ENCODE peak calls at places on chromosomes 3 and 15, in eight cellular contexts. H is GM12892, Q is adrenal gland, J is prostate gland, F is heart left ventricle, C is esophagus muscularis mucosa, B is right lobe of liver, Y is HCT116. A is an unnamed sample.

GRCh38 chr3:150348500-150348899 is 59.6 kb upstream of the TSC22D2 start:
- DNase-seq in Y (peak; percentile 71), Q (no peak), B (no peak), H (no peak), F (peak; percentile 31), J (no peak), C (no peak), A (peak; percentile 10)

GRCh38 chr3:55094691-55095090 is 166.8 kb upstream of the LRTM1 start:
- DNase-seq in J (no peak), H (no peak), B (no peak), C (no peak), Y (no peak), F (no peak), Q (no peak), A (no peak)

GRCh38 chr3:168341192-168341816 is 245.6 kb upstream of the GOLIM4 start:
- DNase-seq in Q (no peak), C (no peak), F (no peak), Y (no peak), B (no peak), J (no peak), H (no peak), A (no peak)

GRCh38 chr15:45458746-45459403 is 63.7 kb downstream of the SLC30A4 start:
- DNase-seq in B (peak; percentile 68), J (peak; percentile 70), Y (no peak), F (peak; percentile 73), Q (peak; percentile 82), H (no peak), C (no peak), A (no peak)

GRCh38 chr3:100525753-100526612 is 33.6 kb downstream of the TMEM45A start:
- DNase-seq in B (no peak), J (no peak), C (no peak), Y (peak; percentile 27), H (no peak), F (no peak), Q (no peak), A (peak; percentile 63)

GRCh38 chr3:196166741-196167140 is 44.5 kb downstream of the ZDHHC19 start:
- DNase-seq in Y (no peak), C (no peak), F (no peak), Q (no peak), H (no peak), J (no peak), B (no peak), A (no peak)

GRCh38 chr3:27184261-27184660 is 184.9 kb downstream of the NEK10 start:
- DNase-seq in F (no peak), B (no peak), H (no peak), J (no peak), C (no peak), Q (no peak), Y (no peak), A (no peak)

GRCh38 chr15:99442268-99442897 is 123.4 kb upstream of the MEF2A start:
- DNase-seq in Y (peak; percentile 35), C (peak; percentile 91), F (peak; percentile 80), J (peak; percentile 21), B (no peak), Q (no peak), H (no peak), A (peak; percentile 70)

GRCh38 chr15:90201944-90202375 is 830 bp downstream of the SEMA4B start:
- DNase-seq in H (no peak), B (no peak), C (no peak), J (no peak), Y (no peak), Q (no peak), F (no peak), A (no peak)

GRCh38 chr3:119637679-119638525 is 22.5 kb downstream of the POPDC2 start:
- DNase-seq in C (no peak), Q (no peak), B (no peak), J (no peak), Y (no peak), F (no peak), H (no peak), A (peak; percentile 54)

GRCh38 chr15:43390723-43391122 is 19.8 kb downstream of the TUBGCP4 start:
- DNase-seq in J (no peak), Y (no peak), F (no peak), C (no peak), Q (no peak), B (no peak), H (no peak), A (no peak)

GRCh38 chr15:66679657-66680108 is 22.4 kb upstream of the SMAD6 start:
- DNase-seq in Q (no peak), J (peak; percentile 37), C (no peak), B (peak; percentile 38), F (peak; percentile 72), H (no peak), Y (no peak), A (no peak)

GRCh38 chr3:23760871-23761373 is 44.8 kb upstream of the UBE2E1 start:
- DNase-seq in J (no peak), C (no peak), Y (no peak), H (peak; percentile 33), F (no peak), Q (no peak), B (no peak), A (no peak)

GRCh38 chr3:143918848-143919247 is 52.8 kb upstream of the DIPK2A start:
- DNase-seq in H (no peak), B (no peak), Q (no peak), J (no peak), Y (no peak), F (no peak), C (no peak), A (no peak)

GRCh38 chr15:99408236-99409096 is 157.2 kb downstream of the LRRC28 start:
- DNase-seq in F (peak; percentile 60), Q (no peak), H (no peak), J (peak; percentile 54), Y (no peak), C (peak; percentile 89), B (no peak), A (no peak)

GRCh38 chr3:151460240-151460639 is 621 bp downstream of the IGSF10 start:
- DNase-seq in Q (no peak), H (no peak), C (no peak), J (no peak), Y (no peak), B (no peak), F (no peak), A (no peak)

GRCh38 chr15:23869391-23869790 is 182.3 kb upstream of the NDN start:
- DNase-seq in B (no peak), F (no peak), J (no peak), H (no peak), C (no peak), Y (no peak), Q (peak; percentile 40), A (no peak)

GRCh38 chr3:194485471-194485875 is 1.3 kb downstream of the ATP13A3 start:
- DNase-seq in Q (no peak), C (no peak), F (no peak), H (no peak), B (no peak), Y (no peak), J (no peak), A (peak; percentile 45)

GRCh38 chr15:72285927-72286516 is 13.7 kb upstream of the PARP6 start:
- DNase-seq in B (peak; percentile 68), Y (peak; percentile 22), H (no peak), J (peak; percentile 31), C (no peak), F (peak; percentile 46), Q (peak; percentile 48), A (peak; percentile 32)

GRCh38 chr15:57675481-57676181 is 30.9 kb upstream of the POLR2M start:
- DNase-seq in B (no peak), Y (no peak), Q (no peak), H (no peak), C (peak; percentile 45), F (no peak), J (no peak), A (no peak)

GRCh38 chr3:25259871-25260270 is 168.2 kb upstream of the RARB start:
- DNase-seq in F (no peak), H (no peak), Q (no peak), B (no peak), Y (no peak), C (no peak), J (peak; percentile 54), A (no peak)

GRCh38 chr3:134008630-134009156 is 21.0 kb downstream of the SLCO2A1 start:
- DNase-seq in B (no peak), H (no peak), C (no peak), F (no peak), Q (no peak), Y (peak; percentile 79), J (no peak), A (no peak)
- TF ChIP-seq POLR2A in B (no peak), H (no peak), C (no peak), F (no peak), Q (no peak), Y (no peak), J (no peak), A (no peak)

DNA sequence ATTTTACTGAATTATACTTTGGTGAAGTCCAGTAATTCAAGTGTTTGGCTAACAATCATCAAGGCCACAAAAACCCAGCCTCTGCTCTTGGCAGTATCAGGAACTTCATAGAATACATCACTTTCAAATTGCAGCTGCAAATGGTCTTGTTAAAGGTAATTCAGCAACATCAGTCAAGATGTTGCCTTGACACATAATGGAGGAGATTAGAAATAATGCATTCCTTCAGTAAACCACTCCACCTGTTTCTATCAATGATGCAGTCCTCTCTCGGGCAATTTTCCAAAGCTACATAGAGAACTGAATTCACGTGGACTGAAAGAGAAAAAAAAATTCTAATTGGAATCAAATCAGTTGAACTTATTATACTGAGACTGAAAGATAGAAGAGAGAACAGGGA is 279.3 kb downstream of the VGLL3 start:
- DNase-seq in C (no peak), J (no peak), Q (no peak), Y (no peak), B (no peak), F (no peak), H (no peak), A (no peak)
- TF ChIP-seq POLR2A in C (no peak), J (no peak), Q (no peak), Y (no peak), B (no peak), F (no peak), H (no peak), A (no peak)

DNA sequence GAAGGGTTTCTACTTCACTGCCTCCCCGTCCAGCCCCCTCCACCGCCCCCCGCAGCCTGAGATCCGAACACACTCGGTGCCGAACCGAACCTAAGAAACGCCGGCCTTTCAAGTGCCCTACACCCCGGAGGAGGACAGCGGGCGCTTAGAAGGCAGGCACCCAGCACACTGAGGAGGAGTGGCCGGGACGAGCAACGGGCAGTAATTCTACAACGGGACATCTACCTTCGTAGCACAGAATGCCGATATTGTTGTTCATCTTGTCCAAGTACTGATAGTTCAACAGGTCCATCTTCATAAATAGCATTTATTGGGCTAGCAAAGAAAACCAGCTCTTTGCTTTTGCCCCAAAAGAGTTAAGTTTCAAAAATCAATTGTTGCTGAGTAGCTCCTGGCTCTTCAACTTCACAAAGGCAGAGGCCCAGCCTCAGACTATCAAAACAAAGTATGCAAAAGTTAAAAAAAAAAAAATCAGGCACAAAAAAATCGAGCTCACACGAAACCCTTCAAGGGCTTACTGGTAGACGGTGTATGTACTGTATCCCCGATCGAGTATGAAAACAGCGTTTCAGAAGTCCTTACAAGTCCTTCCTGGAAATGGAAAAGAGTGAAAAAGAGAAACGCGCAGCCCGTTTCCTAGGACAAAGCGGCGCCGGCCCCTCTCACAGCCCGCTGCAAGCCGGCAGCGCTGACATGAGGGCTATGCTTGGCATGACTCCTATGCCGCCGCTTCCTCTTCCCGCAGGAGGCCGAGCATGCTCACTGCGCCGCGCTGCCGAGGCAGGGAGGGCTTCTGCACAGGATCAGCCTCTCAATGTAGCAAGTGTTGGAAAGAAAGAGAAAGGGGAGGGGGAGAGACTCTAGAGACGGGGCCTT is at the start of gene VGLL4:
- DNase-seq in F (peak; percentile 90), C (peak; percentile 97), J (peak; percentile 88), Q (peak; percentile 87), H (peak; percentile 46), Y (peak; percentile 46), B (peak; percentile 92), A (peak; percentile 57)
- TF ChIP-seq POLR2A in F (peak; percentile 73), C (no peak), J (peak; percentile 70), Q (peak; percentile 94), H (peak; percentile 78), Y (no peak), B (peak; percentile 80), A (peak; percentile 85)

GRCh38 chr3:112132088-112132487 is 960 bp downstream of the GCSAM start:
- DNase-seq in Q (no peak), F (no peak), Y (no peak), J (no peak), H (no peak), C (no peak), B (no peak), A (no peak)
- TF ChIP-seq POLR2A in Q (no peak), F (no peak), Y (no peak), J (no peak), H (peak; percentile 53), C (no peak), B (no peak), A (no peak)

A was measured in H54.